ENCODE peak calls at places on chromosomes 13 and 19, in four cellular contexts. N is GM04503, C is suprapubic skin, P is T-cell. O is an unnamed sample.
A peak's percentile ranks its signal among the peaks of the same experiment; 100 is the strongest.

GRCh38 chr19:10292206-10292788 is 2.5 kb downstream of the ICAM5 start:
- DNase-seq in N (no peak), P (peak; percentile 49), C (peak; percentile 92), O (peak; percentile 56)

GRCh38 chr19:17076539-17076919 is 952 bp downstream of the MYO9B start:
- DNase-seq in C (no peak), N (no peak), P (no peak), O (no peak)

GRCh38 chr13:96710166-96710866 is 284.0 kb downstream of the OXGR1 start:
- DNase-seq in N (no peak), C (no peak), P (no peak), O (no peak)

GRCh38 chr13:23656637-23657036 is 86.4 kb downstream of the TNFRSF19 start:
- DNase-seq in C (no peak), P (no peak), N (no peak), O (peak; percentile 56)

GRCh38 chr19:14081797-14082674 is 3.5 kb downstream of the C19orf67 start:
- DNase-seq in C (no peak), P (no peak), N (no peak), O (no peak)

GRCh38 chr19:4559569-4559968 is at the start of gene SEMA6B:
- DNase-seq in P (no peak), N (no peak), C (no peak), O (no peak)

GRCh38 chr19:29277107-29277506 is 64.2 kb upstream of the UQCRFS1 start:
- DNase-seq in P (peak; percentile 75), C (no peak), N (no peak), O (no peak)

GRCh38 chr13:90757127-90757680 is 590.3 kb upstream of the MIR17HG start:
- DNase-seq in N (no peak), C (no peak), P (no peak), O (no peak)

GRCh38 chr19:40165362-40165937 is 25.8 kb upstream of the MAP3K10 start:
- DNase-seq in C (peak; percentile 78), P (peak; percentile 51), N (no peak), O (no peak)